ENCODE peak calls at places on chromosomes 12 and 14, in five cellular contexts. V is IMR-90, Y is H1, J is mesenchymal stem cell, Z is neuronal stem cell. S is an unnamed sample.

GRCh38 chr12:43728698-43729097 is 29.9 kb downstream of the PUS7L start:
- DNase-seq in V (no peak), Y (no peak), J (no peak), Z (no peak), S (no peak)

GRCh38 chr12:9372202-9372601 is 164.0 kb upstream of the PZP start:
- DNase-seq in V (peak; percentile 9), Y (no peak), J (no peak), Z (no peak), S (no peak)

GRCh38 chr12:24820872-24821271 is 128.0 kb downstream of the BCAT1 start:
- DNase-seq in V (peak; percentile 75), Y (no peak), J (peak; percentile 64), Z (no peak), S (no peak)

GRCh38 chr12:59780605-59781135 is 184.8 kb downstream of the SLC16A7 start:
- DNase-seq in V (peak; percentile 47), Y (no peak), J (peak; percentile 36), Z (peak; percentile 17), S (no peak)

GRCh38 chr14:56730468-56731145 is 79.7 kb downstream of the OTX2 start:
- DNase-seq in V (no peak), Y (no peak), J (no peak), Z (no peak), S (peak; percentile 45)

GRCh38 chr14:31965735-31966598 is 111.1 kb upstream of the ARHGAP5 start:
- DNase-seq in V (peak; percentile 4), Y (no peak), J (no peak), Z (no peak), S (no peak)

GRCh38 chr12:113374823-113375428 is 16.5 kb downstream of the PLBD2 start:
- DNase-seq in V (no peak), Y (no peak), J (no peak), Z (no peak), S (no peak)

GRCh38 chr12:7018350-7019042 is at the start of gene LPCAT3:
- DNase-seq in V (peak; percentile 90), Y (peak; percentile 98), J (peak; percentile 96), Z (peak; percentile 96), S (peak; percentile 98)

GRCh38 chr12:105677672-105678071 is 347.2 kb downstream of the C12orf75 start:
- DNase-seq in V (no peak), Y (no peak), J (no peak), Z (no peak), S (no peak)

GRCh38 chr12:69290545-69291277 is 51.3 kb downstream of the CPSF6 start:
- DNase-seq in V (peak; percentile 76), Y (peak; percentile 91), J (peak; percentile 79), Z (peak; percentile 72), S (peak; percentile 94)

GRCh38 chr12:39329015-39329414 is 113.9 kb downstream of the KIF21A start:
- DNase-seq in V (no peak), Y (no peak), J (peak; percentile 16), Z (no peak), S (no peak)

GRCh38 chr12:1583421-1584078 is 10.8 kb downstream of the FBXL14 start:
- DNase-seq in V (peak; percentile 93), Y (peak; percentile 64), J (peak; percentile 89), Z (peak; percentile 82), S (peak; percentile 74)

GRCh38 chr14:32078030-32078793 is 1.1 kb downstream of the ARHGAP5 start:
- DNase-seq in V (peak; percentile 24), Y (no peak), J (peak; percentile 63), Z (no peak), S (no peak)

GRCh38 chr12:31023271-31023724 is 50.4 kb upstream of the DDX11 start:
- DNase-seq in V (no peak), Y (peak; percentile 33), J (no peak), Z (no peak), S (peak; percentile 20)

GRCh38 chr14:67573268-67574010 is 26.6 kb downstream of the PIGH start:
- DNase-seq in V (no peak), Y (no peak), J (no peak), Z (no peak), S (no peak)

GRCh38 chr12:10873374-10873773 is 10.7 kb downstream of the PRH1 start:
- DNase-seq in V (peak; percentile 35), Y (no peak), J (no peak), Z (no peak), S (no peak)

GRCh38 chr12:64178122-64178521 is 44.0 kb downstream of the KICS2 start:
- DNase-seq in V (peak; percentile 96), Y (no peak), J (peak; percentile 78), Z (no peak), S (no peak)

GRCh38 chr12:63978519-63978918 is 134.0 kb downstream of the SRGAP1 start:
- DNase-seq in V (peak; percentile 88), Y (no peak), J (peak; percentile 29), Z (no peak), S (no peak)

GRCh38 chr12:104720346-104721064 is 237.6 kb downstream of the SLC41A2 start:
- DNase-seq in V (peak; percentile 47), Y (no peak), J (peak; percentile 32), Z (no peak), S (no peak)

GRCh38 chr12:68231229-68231628 is 5.6 kb upstream of the IL26 start:
- DNase-seq in V (no peak), Y (no peak), J (no peak), Z (no peak), S (no peak)

GRCh38 chr12:54164402-54165145 is 24.2 kb downstream of the SMUG1 start:
- DNase-seq in V (no peak), Y (peak; percentile 61), J (no peak), Z (no peak), S (peak; percentile 64)

GRCh38 chr12:42696424-42697149 is 107.0 kb upstream of the PRICKLE1 start:
- DNase-seq in V (peak; percentile 64), Y (no peak), J (peak; percentile 39), Z (no peak), S (no peak)

GRCh38 chr14:75242546-75243273 is 35.9 kb upstream of the FOS start:
- DNase-seq in V (peak; percentile 87), Y (no peak), J (peak; percentile 70), Z (no peak), S (no peak)

GRCh38 chr14:94284221-94284620 is 8.8 kb downstream of the SERPINA10 start:
- DNase-seq in V (no peak), Y (no peak), J (no peak), Z (no peak), S (no peak)

DNA sequence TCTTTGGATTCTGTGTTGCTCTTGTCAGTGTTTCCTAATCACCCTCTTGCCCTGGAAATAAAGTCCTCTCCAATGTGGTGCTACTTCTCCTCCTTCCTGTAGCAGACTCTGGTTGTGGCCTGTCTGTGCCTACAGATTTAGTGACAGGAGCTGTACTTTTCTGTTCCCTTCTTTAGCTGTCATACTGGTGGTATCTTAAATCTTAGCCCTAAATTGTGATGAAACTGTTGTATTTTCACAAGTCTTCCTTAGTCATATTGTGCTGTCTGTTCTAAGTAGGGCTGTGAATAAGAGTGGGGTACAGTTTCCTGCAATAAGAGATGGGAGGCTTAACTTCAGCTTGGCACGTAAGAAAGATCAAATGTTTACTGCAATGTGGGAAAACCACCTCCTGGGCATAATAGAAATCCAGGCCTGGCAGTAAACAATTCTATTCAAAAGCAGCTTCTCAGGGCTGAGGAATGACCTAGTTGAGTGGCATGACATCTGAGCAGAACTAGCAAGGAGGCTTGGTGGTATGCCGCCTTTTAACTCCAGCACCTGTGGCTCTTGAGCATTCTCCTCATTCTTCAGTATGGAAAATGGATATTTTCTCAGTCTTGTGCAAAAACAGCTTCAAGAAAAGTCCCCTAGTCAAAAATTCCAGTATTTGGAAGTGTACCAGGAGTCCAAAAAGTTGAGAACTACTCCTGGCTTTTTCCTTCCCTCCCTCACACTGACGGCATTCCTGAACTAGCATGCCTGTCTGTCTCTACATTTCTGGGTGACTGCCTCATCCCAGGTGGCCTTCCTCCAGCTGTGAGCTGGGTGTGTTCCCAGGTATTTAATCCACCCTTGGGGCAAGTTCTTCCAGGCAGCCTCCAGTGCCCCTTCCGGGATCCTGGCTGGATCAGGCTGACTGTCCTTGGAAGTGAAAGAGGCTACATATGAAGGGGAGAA is 19.5 kb downstream of the ANO6 start:
- DNase-seq in V (peak; percentile 69), Y (no peak), J (peak; percentile 90), Z (no peak), S (peak; percentile 80)
- H3K18ac ChIP-seq in V (peak overlapping the region; percentile 93), Y (peak overlapping the region; percentile 72), J (peak overlapping the region; percentile 82), Z (peak overlapping the region; percentile 86), S (peak overlapping the region; percentile 3)

DNA sequence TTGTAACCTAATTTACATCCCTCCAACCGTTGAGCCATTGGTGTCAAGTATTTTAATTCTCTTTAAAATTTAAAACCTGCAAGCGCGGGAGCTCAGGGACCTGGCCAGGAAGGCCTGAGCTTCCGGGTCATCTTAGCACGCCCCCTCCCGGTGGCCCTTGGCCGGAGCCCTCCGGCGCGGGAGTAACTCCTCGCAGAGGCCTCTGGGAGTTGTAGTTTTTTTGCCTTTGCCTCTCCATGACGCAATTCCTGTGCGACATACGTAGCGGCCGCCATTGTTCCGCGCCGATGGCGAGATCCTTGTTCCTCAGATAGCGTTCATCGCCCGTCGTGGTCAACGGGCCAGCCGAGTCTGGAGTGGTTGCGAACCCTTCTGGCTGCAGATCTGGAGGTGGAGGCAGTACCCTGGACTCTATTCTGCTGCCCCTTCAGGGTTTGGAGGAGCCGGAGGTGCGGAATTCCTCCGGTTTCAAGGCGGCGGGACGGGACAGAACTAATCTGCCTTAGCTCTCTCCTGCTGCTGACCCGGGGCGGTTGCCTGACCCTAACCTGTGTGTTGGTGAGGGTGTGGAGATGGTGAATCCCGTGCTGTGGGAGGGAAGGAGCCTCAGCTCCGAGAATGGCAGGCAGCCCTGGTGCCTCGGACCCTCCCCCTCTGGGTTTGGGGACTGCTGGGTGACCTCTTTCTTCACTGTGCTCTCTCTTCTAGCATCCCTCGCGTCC is at the start of gene ZNF268:
- DNase-seq in V (peak; percentile 89), Y (peak; percentile 98), J (peak; percentile 92), Z (peak; percentile 93), S (peak; percentile 97)
- H3K9me3 ChIP-seq in V (peaks cover 31% of the 10 kb centered on the region), Y (peaks cover 60% of the 10 kb centered on the region), J (peaks cover 74% of the 10 kb centered on the region), Z (peaks cover 54% of the 10 kb centered on the region), S (peaks cover 50% of the 10 kb centered on the region)

DNA sequence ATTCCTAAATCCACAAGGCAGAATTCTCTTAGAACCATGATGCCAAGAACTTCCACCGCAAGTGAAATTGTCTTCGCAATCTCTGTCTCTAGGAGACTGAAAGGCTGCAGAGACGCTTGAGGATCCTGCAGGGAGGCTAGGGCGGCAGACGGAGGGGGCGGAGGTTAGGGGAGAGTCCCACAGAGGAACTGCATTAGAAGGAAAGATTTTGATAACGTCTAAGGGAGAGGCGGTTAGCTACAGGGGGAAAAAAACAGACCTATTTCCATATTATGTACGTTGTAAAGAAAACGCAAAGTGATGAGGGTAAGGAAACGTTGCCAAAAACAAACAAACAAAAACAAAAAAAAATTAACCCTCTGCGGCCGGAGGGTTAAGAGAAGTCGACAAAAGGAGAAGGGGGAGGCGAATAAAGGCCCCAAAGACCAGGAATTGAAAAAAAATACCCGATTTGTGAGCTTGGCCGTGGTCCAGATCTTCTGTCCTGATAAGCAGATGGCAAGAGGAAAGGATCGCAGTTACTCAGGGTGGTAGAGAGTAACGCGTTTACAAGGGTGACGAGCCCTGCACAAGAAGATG is 507 bp downstream of the KLHL28 start:
- DNase-seq in V (peak; percentile 61), Y (no peak), J (peak; percentile 79), Z (peak; percentile 35), S (peak; percentile 55)
- H2BK5ac ChIP-seq in V (peak overlapping the region; percentile 77), Y (peak overlapping the region; percentile 46), J (no peak overlapping the region), Z (no peak overlapping the region), S (no peak overlapping the region)

GRCh38 chr12:52166672-52167071 is 25.1 kb downstream of the KRT80 start:
- DNase-seq in V (peak; percentile 67), Y (no peak), J (no peak), Z (no peak), S (no peak)

GRCh38 chr12:52167578-52167977 is 24.2 kb downstream of the KRT80 start:
- DNase-seq in V (no peak), Y (no peak), J (no peak), Z (no peak), S (no peak)

GRCh38 chr12:52162971-52163370 is 28.8 kb downstream of the KRT80 start:
- DNase-seq in V (no peak), Y (no peak), J (no peak), Z (no peak), S (no peak)

GRCh38 chr12:52164624-52165023 is 27.2 kb downstream of the KRT80 start:
- DNase-seq in V (peak; percentile 47), Y (no peak), J (no peak), Z (no peak), S (no peak)

GRCh38 chr12:52165096-52165855 is 26.5 kb downstream of the KRT80 start:
- DNase-seq in V (no peak), Y (no peak), J (no peak), Z (no peak), S (no peak)
- H3K18ac ChIP-seq in V (no peak overlapping the region), Y (peak overlapping the region; percentile 1), J (peak overlapping the region; percentile 54), Z (peak overlapping the region; percentile 86), S (no peak overlapping the region)